ENCODE peak calls at places on chromosomes 6 and 20, in five cellular contexts. One of them, this sample, is unnamed.

GRCh38 chr6:106138151-106138550 is 52.0 kb downstream of the PRDM1 start:
- DNase-seq in stimulated activated CD4-positive, alpha-beta T cell treated with anti-CD3 and anti-CD28 coated beads, Interleukin-4, amount 100 ng/mL, for 1 hour: no peak
- DNase-seq in NCI-H1417: no peak
- DNase-seq in activated CD4-positive, alpha-beta T cell treated with anti-CD3 and anti-CD28 coated beads, Interleukin-2, amount 50 U/mL, for 1 hour: no peak
- DNase-seq in iris pigment epithelial cell: no peak
- DNase-seq in this sample: no peak

GRCh38 chr6:158231551-158232444 is 63.6 kb downstream of the GTF2H5 start:
- DNase-seq in NCI-H1417: peak; percentile 70
- DNase-seq in stimulated activated CD4-positive, alpha-beta T cell treated with anti-CD3 and anti-CD28 coated beads, Interleukin-4, amount 100 ng/mL, for 1 hour: peak; percentile 77
- DNase-seq in iris pigment epithelial cell: peak; percentile 59
- DNase-seq in activated CD4-positive, alpha-beta T cell treated with anti-CD3 and anti-CD28 coated beads, Interleukin-2, amount 50 U/mL, for 1 hour: peak; percentile 72
- DNase-seq in this sample: peak; percentile 94

GRCh38 chr20:3932277-3933073 is 43.3 kb downstream of the PANK2 start:
- DNase-seq in NCI-H1417: no peak
- DNase-seq in activated CD4-positive, alpha-beta T cell treated with anti-CD3 and anti-CD28 coated beads, Interleukin-2, amount 50 U/mL, for 1 hour: no peak
- DNase-seq in stimulated activated CD4-positive, alpha-beta T cell treated with anti-CD3 and anti-CD28 coated beads, Interleukin-4, amount 100 ng/mL, for 1 hour: no peak
- DNase-seq in iris pigment epithelial cell: no peak
- DNase-seq in this sample: no peak

GRCh38 chr6:83976871-83977270 is 56.7 kb upstream of the MRAP2 start:
- DNase-seq in stimulated activated CD4-positive, alpha-beta T cell treated with anti-CD3 and anti-CD28 coated beads, Interleukin-4, amount 100 ng/mL, for 1 hour: no peak
- DNase-seq in activated CD4-positive, alpha-beta T cell treated with anti-CD3 and anti-CD28 coated beads, Interleukin-2, amount 50 U/mL, for 1 hour: no peak
- DNase-seq in NCI-H1417: no peak
- DNase-seq in iris pigment epithelial cell: no peak
- DNase-seq in this sample: peak; percentile 13

GRCh38 chr6:164569503-164569902 is 739.9 kb downstream of the C6orf118 start:
- DNase-seq in stimulated activated CD4-positive, alpha-beta T cell treated with anti-CD3 and anti-CD28 coated beads, Interleukin-4, amount 100 ng/mL, for 1 hour: no peak
- DNase-seq in activated CD4-positive, alpha-beta T cell treated with anti-CD3 and anti-CD28 coated beads, Interleukin-2, amount 50 U/mL, for 1 hour: no peak
- DNase-seq in NCI-H1417: no peak
- DNase-seq in iris pigment epithelial cell: no peak
- DNase-seq in this sample: no peak

GRCh38 chr20:10611357-10611756 is 62.4 kb downstream of the JAG1 start:
- DNase-seq in NCI-H1417: peak; percentile 47
- DNase-seq in iris pigment epithelial cell: peak; percentile 75
- DNase-seq in activated CD4-positive, alpha-beta T cell treated with anti-CD3 and anti-CD28 coated beads, Interleukin-2, amount 50 U/mL, for 1 hour: no peak
- DNase-seq in stimulated activated CD4-positive, alpha-beta T cell treated with anti-CD3 and anti-CD28 coated beads, Interleukin-4, amount 100 ng/mL, for 1 hour: no peak
- DNase-seq in this sample: no peak

GRCh38 chr6:17583811-17584210 is 16.3 kb upstream of the FAM8A1 start:
- DNase-seq in iris pigment epithelial cell: peak; percentile 67
- DNase-seq in activated CD4-positive, alpha-beta T cell treated with anti-CD3 and anti-CD28 coated beads, Interleukin-2, amount 50 U/mL, for 1 hour: no peak
- DNase-seq in stimulated activated CD4-positive, alpha-beta T cell treated with anti-CD3 and anti-CD28 coated beads, Interleukin-4, amount 100 ng/mL, for 1 hour: no peak
- DNase-seq in NCI-H1417: no peak
- DNase-seq in this sample: no peak

GRCh38 chr20:51612896-51613295 is 70.4 kb upstream of the NFATC2 start:
- DNase-seq in NCI-H1417: no peak
- DNase-seq in iris pigment epithelial cell: no peak
- DNase-seq in stimulated activated CD4-positive, alpha-beta T cell treated with anti-CD3 and anti-CD28 coated beads, Interleukin-4, amount 100 ng/mL, for 1 hour: no peak
- DNase-seq in activated CD4-positive, alpha-beta T cell treated with anti-CD3 and anti-CD28 coated beads, Interleukin-2, amount 50 U/mL, for 1 hour: no peak
- DNase-seq in this sample: no peak

GRCh38 chr6:31776961-31777666 is at the start of gene VWA7:
- DNase-seq in iris pigment epithelial cell: peak; percentile 73
- DNase-seq in activated CD4-positive, alpha-beta T cell treated with anti-CD3 and anti-CD28 coated beads, Interleukin-2, amount 50 U/mL, for 1 hour: peak; percentile 60
- DNase-seq in NCI-H1417: peak; percentile 33
- DNase-seq in stimulated activated CD4-positive, alpha-beta T cell treated with anti-CD3 and anti-CD28 coated beads, Interleukin-4, amount 100 ng/mL, for 1 hour: peak; percentile 81
- DNase-seq in this sample: peak; percentile 93

GRCh38 chr20:44297721-44298120 is 13.3 kb downstream of the FITM2 start:
- DNase-seq in NCI-H1417: no peak
- DNase-seq in iris pigment epithelial cell: no peak
- DNase-seq in activated CD4-positive, alpha-beta T cell treated with anti-CD3 and anti-CD28 coated beads, Interleukin-2, amount 50 U/mL, for 1 hour: no peak
- DNase-seq in stimulated activated CD4-positive, alpha-beta T cell treated with anti-CD3 and anti-CD28 coated beads, Interleukin-4, amount 100 ng/mL, for 1 hour: no peak
- DNase-seq in this sample: no peak

GRCh38 chr20:36167826-36168634 is 13.5 kb downstream of the EPB41L1 start:
- DNase-seq in stimulated activated CD4-positive, alpha-beta T cell treated with anti-CD3 and anti-CD28 coated beads, Interleukin-4, amount 100 ng/mL, for 1 hour: no peak
- DNase-seq in NCI-H1417: no peak
- DNase-seq in activated CD4-positive, alpha-beta T cell treated with anti-CD3 and anti-CD28 coated beads, Interleukin-2, amount 50 U/mL, for 1 hour: no peak
- DNase-seq in iris pigment epithelial cell: peak; percentile 67
- DNase-seq in this sample: peak; percentile 20

GRCh38 chr20:7893019-7893730 is 47.1 kb downstream of the HAO1 start:
- DNase-seq in iris pigment epithelial cell: no peak
- DNase-seq in stimulated activated CD4-positive, alpha-beta T cell treated with anti-CD3 and anti-CD28 coated beads, Interleukin-4, amount 100 ng/mL, for 1 hour: no peak
- DNase-seq in activated CD4-positive, alpha-beta T cell treated with anti-CD3 and anti-CD28 coated beads, Interleukin-2, amount 50 U/mL, for 1 hour: no peak
- DNase-seq in NCI-H1417: no peak
- DNase-seq in this sample: no peak

GRCh38 chr6:31352497-31353368 is 4.2 kb downstream of the HLA-B start:
- DNase-seq in iris pigment epithelial cell: no peak
- DNase-seq in NCI-H1417: no peak
- DNase-seq in activated CD4-positive, alpha-beta T cell treated with anti-CD3 and anti-CD28 coated beads, Interleukin-2, amount 50 U/mL, for 1 hour: peak; percentile 36
- DNase-seq in stimulated activated CD4-positive, alpha-beta T cell treated with anti-CD3 and anti-CD28 coated beads, Interleukin-4, amount 100 ng/mL, for 1 hour: peak; percentile 18
- DNase-seq in this sample: no peak

GRCh38 chr6:124962617-124963415 is 579 bp downstream of the RNF217 start:
- DNase-seq in iris pigment epithelial cell: peak; percentile 57
- DNase-seq in stimulated activated CD4-positive, alpha-beta T cell treated with anti-CD3 and anti-CD28 coated beads, Interleukin-4, amount 100 ng/mL, for 1 hour: peak; percentile 5
- DNase-seq in activated CD4-positive, alpha-beta T cell treated with anti-CD3 and anti-CD28 coated beads, Interleukin-2, amount 50 U/mL, for 1 hour: no peak
- DNase-seq in NCI-H1417: no peak
- DNase-seq in this sample: peak; percentile 87

GRCh38 chr20:10385850-10386544 is 48.0 kb downstream of the MKKS start:
- DNase-seq in NCI-H1417: no peak
- DNase-seq in activated CD4-positive, alpha-beta T cell treated with anti-CD3 and anti-CD28 coated beads, Interleukin-2, amount 50 U/mL, for 1 hour: no peak
- DNase-seq in iris pigment epithelial cell: peak; percentile 53
- DNase-seq in stimulated activated CD4-positive, alpha-beta T cell treated with anti-CD3 and anti-CD28 coated beads, Interleukin-4, amount 100 ng/mL, for 1 hour: no peak
- DNase-seq in this sample: no peak

GRCh38 chr6:24489881-24490280 is 503 bp upstream of the GPLD1 start:
- DNase-seq in stimulated activated CD4-positive, alpha-beta T cell treated with anti-CD3 and anti-CD28 coated beads, Interleukin-4, amount 100 ng/mL, for 1 hour: no peak
- DNase-seq in NCI-H1417: no peak
- DNase-seq in iris pigment epithelial cell: peak; percentile 59
- DNase-seq in activated CD4-positive, alpha-beta T cell treated with anti-CD3 and anti-CD28 coated beads, Interleukin-2, amount 50 U/mL, for 1 hour: no peak
- DNase-seq in this sample: no peak

GRCh38 chr6:55405474-55406220 is 78.4 kb downstream of the GFRAL start:
- DNase-seq in activated CD4-positive, alpha-beta T cell treated with anti-CD3 and anti-CD28 coated beads, Interleukin-2, amount 50 U/mL, for 1 hour: no peak
- DNase-seq in iris pigment epithelial cell: no peak
- DNase-seq in NCI-H1417: no peak
- DNase-seq in stimulated activated CD4-positive, alpha-beta T cell treated with anti-CD3 and anti-CD28 coated beads, Interleukin-4, amount 100 ng/mL, for 1 hour: no peak
- DNase-seq in this sample: no peak

GRCh38 chr6:170080828-170081368 is 210.0 kb downstream of the DLL1 start:
- DNase-seq in activated CD4-positive, alpha-beta T cell treated with anti-CD3 and anti-CD28 coated beads, Interleukin-2, amount 50 U/mL, for 1 hour: no peak
- DNase-seq in NCI-H1417: no peak
- DNase-seq in stimulated activated CD4-positive, alpha-beta T cell treated with anti-CD3 and anti-CD28 coated beads, Interleukin-4, amount 100 ng/mL, for 1 hour: no peak
- DNase-seq in iris pigment epithelial cell: no peak
- DNase-seq in this sample: peak; percentile 24

GRCh38 chr6:119541132-119541905 is 191.8 kb upstream of the MAN1A1 start:
- DNase-seq in activated CD4-positive, alpha-beta T cell treated with anti-CD3 and anti-CD28 coated beads, Interleukin-2, amount 50 U/mL, for 1 hour: no peak
- DNase-seq in NCI-H1417: peak; percentile 14
- DNase-seq in iris pigment epithelial cell: peak; percentile 81
- DNase-seq in stimulated activated CD4-positive, alpha-beta T cell treated with anti-CD3 and anti-CD28 coated beads, Interleukin-4, amount 100 ng/mL, for 1 hour: no peak
- DNase-seq in this sample: no peak

GRCh38 chr6:136608991-136609390 is 58.8 kb upstream of the MAP7 start:
- DNase-seq in activated CD4-positive, alpha-beta T cell treated with anti-CD3 and anti-CD28 coated beads, Interleukin-2, amount 50 U/mL, for 1 hour: no peak
- DNase-seq in stimulated activated CD4-positive, alpha-beta T cell treated with anti-CD3 and anti-CD28 coated beads, Interleukin-4, amount 100 ng/mL, for 1 hour: no peak
- DNase-seq in iris pigment epithelial cell: peak; percentile 90
- DNase-seq in NCI-H1417: no peak
- DNase-seq in this sample: no peak

GRCh38 chr6:100593522-100593921 is 128.8 kb upstream of the SIM1 start:
- DNase-seq in stimulated activated CD4-positive, alpha-beta T cell treated with anti-CD3 and anti-CD28 coated beads, Interleukin-4, amount 100 ng/mL, for 1 hour: no peak
- DNase-seq in NCI-H1417: no peak
- DNase-seq in activated CD4-positive, alpha-beta T cell treated with anti-CD3 and anti-CD28 coated beads, Interleukin-2, amount 50 U/mL, for 1 hour: no peak
- DNase-seq in iris pigment epithelial cell: peak; percentile 6
- DNase-seq in this sample: no peak

GRCh38 chr6:38233161-38233791 is 406.5 kb downstream of the BTBD9 start:
- DNase-seq in NCI-H1417: no peak
- DNase-seq in activated CD4-positive, alpha-beta T cell treated with anti-CD3 and anti-CD28 coated beads, Interleukin-2, amount 50 U/mL, for 1 hour: no peak
- DNase-seq in iris pigment epithelial cell: peak; percentile 71
- DNase-seq in stimulated activated CD4-positive, alpha-beta T cell treated with anti-CD3 and anti-CD28 coated beads, Interleukin-4, amount 100 ng/mL, for 1 hour: no peak
- DNase-seq in this sample: no peak

GRCh38 chr6:7264041-7264440 is 49.0 kb downstream of the SSR1 start:
- DNase-seq in NCI-H1417: no peak
- DNase-seq in activated CD4-positive, alpha-beta T cell treated with anti-CD3 and anti-CD28 coated beads, Interleukin-2, amount 50 U/mL, for 1 hour: no peak
- DNase-seq in iris pigment epithelial cell: no peak
- DNase-seq in stimulated activated CD4-positive, alpha-beta T cell treated with anti-CD3 and anti-CD28 coated beads, Interleukin-4, amount 100 ng/mL, for 1 hour: no peak
- DNase-seq in this sample: peak; percentile 31

GRCh38 chr20:37901280-37901666 is 1.7 kb upstream of the VSTM2L start:
- DNase-seq in iris pigment epithelial cell: peak; percentile 27
- DNase-seq in NCI-H1417: no peak
- DNase-seq in stimulated activated CD4-positive, alpha-beta T cell treated with anti-CD3 and anti-CD28 coated beads, Interleukin-4, amount 100 ng/mL, for 1 hour: no peak
- DNase-seq in activated CD4-positive, alpha-beta T cell treated with anti-CD3 and anti-CD28 coated beads, Interleukin-2, amount 50 U/mL, for 1 hour: no peak
- DNase-seq in this sample: no peak

GRCh38 chr6:7827142-7827541 is 83.4 kb downstream of the TXNDC5 start:
- DNase-seq in activated CD4-positive, alpha-beta T cell treated with anti-CD3 and anti-CD28 coated beads, Interleukin-2, amount 50 U/mL, for 1 hour: no peak
- DNase-seq in NCI-H1417: no peak
- DNase-seq in iris pigment epithelial cell: peak; percentile 50
- DNase-seq in stimulated activated CD4-positive, alpha-beta T cell treated with anti-CD3 and anti-CD28 coated beads, Interleukin-4, amount 100 ng/mL, for 1 hour: no peak
- DNase-seq in this sample: no peak

GRCh38 chr6:14757414-14757813 is 488.5 kb upstream of the JARID2 start:
- DNase-seq in stimulated activated CD4-positive, alpha-beta T cell treated with anti-CD3 and anti-CD28 coated beads, Interleukin-4, amount 100 ng/mL, for 1 hour: no peak
- DNase-seq in iris pigment epithelial cell: no peak
- DNase-seq in NCI-H1417: no peak
- DNase-seq in activated CD4-positive, alpha-beta T cell treated with anti-CD3 and anti-CD28 coated beads, Interleukin-2, amount 50 U/mL, for 1 hour: no peak
- DNase-seq in this sample: no peak

GRCh38 chr20:33655164-33655563 is 7.0 kb upstream of the C20orf144 start:
- DNase-seq in iris pigment epithelial cell: no peak
- DNase-seq in activated CD4-positive, alpha-beta T cell treated with anti-CD3 and anti-CD28 coated beads, Interleukin-2, amount 50 U/mL, for 1 hour: no peak
- DNase-seq in NCI-H1417: no peak
- DNase-seq in stimulated activated CD4-positive, alpha-beta T cell treated with anti-CD3 and anti-CD28 coated beads, Interleukin-4, amount 100 ng/mL, for 1 hour: no peak
- DNase-seq in this sample: peak; percentile 17

GRCh38 chr20:46709459-46710148 is at the start of gene SLC2A10:
- DNase-seq in NCI-H1417: no peak
- DNase-seq in stimulated activated CD4-positive, alpha-beta T cell treated with anti-CD3 and anti-CD28 coated beads, Interleukin-4, amount 100 ng/mL, for 1 hour: no peak
- DNase-seq in iris pigment epithelial cell: peak; percentile 58
- DNase-seq in activated CD4-positive, alpha-beta T cell treated with anti-CD3 and anti-CD28 coated beads, Interleukin-2, amount 50 U/mL, for 1 hour: no peak
- DNase-seq in this sample: peak; percentile 87

GRCh38 chr6:30556964-30557682 is at the start of gene PRR3:
- DNase-seq in iris pigment epithelial cell: peak; percentile 83
- DNase-seq in NCI-H1417: peak; percentile 87
- DNase-seq in stimulated activated CD4-positive, alpha-beta T cell treated with anti-CD3 and anti-CD28 coated beads, Interleukin-4, amount 100 ng/mL, for 1 hour: peak; percentile 83
- DNase-seq in activated CD4-positive, alpha-beta T cell treated with anti-CD3 and anti-CD28 coated beads, Interleukin-2, amount 50 U/mL, for 1 hour: peak; percentile 71
- DNase-seq in this sample: peak; percentile 89

GRCh38 chr6:124742971-124743370 is 219.3 kb upstream of the RNF217 start:
- DNase-seq in stimulated activated CD4-positive, alpha-beta T cell treated with anti-CD3 and anti-CD28 coated beads, Interleukin-4, amount 100 ng/mL, for 1 hour: no peak
- DNase-seq in NCI-H1417: peak; percentile 6
- DNase-seq in activated CD4-positive, alpha-beta T cell treated with anti-CD3 and anti-CD28 coated beads, Interleukin-2, amount 50 U/mL, for 1 hour: no peak
- DNase-seq in iris pigment epithelial cell: peak; percentile 59
- DNase-seq in this sample: no peak

GRCh38 chr6:18022398-18023231 is 35.2 kb upstream of the KIF13A start:
- DNase-seq in NCI-H1417: peak; percentile 12
- DNase-seq in activated CD4-positive, alpha-beta T cell treated with anti-CD3 and anti-CD28 coated beads, Interleukin-2, amount 50 U/mL, for 1 hour: no peak
- DNase-seq in iris pigment epithelial cell: peak; percentile 61
- DNase-seq in stimulated activated CD4-positive, alpha-beta T cell treated with anti-CD3 and anti-CD28 coated beads, Interleukin-4, amount 100 ng/mL, for 1 hour: no peak
- DNase-seq in this sample: no peak

GRCh38 chr6:20699402-20699801 is 165.1 kb downstream of the CDKAL1 start:
- DNase-seq in activated CD4-positive, alpha-beta T cell treated with anti-CD3 and anti-CD28 coated beads, Interleukin-2, amount 50 U/mL, for 1 hour: no peak
- DNase-seq in iris pigment epithelial cell: peak; percentile 21
- DNase-seq in NCI-H1417: peak; percentile 57
- DNase-seq in stimulated activated CD4-positive, alpha-beta T cell treated with anti-CD3 and anti-CD28 coated beads, Interleukin-4, amount 100 ng/mL, for 1 hour: no peak
- DNase-seq in this sample: no peak

GRCh38 chr6:82877213-82878195 is 188.1 kb downstream of the UBE3D start:
- DNase-seq in iris pigment epithelial cell: no peak
- DNase-seq in NCI-H1417: no peak
- DNase-seq in stimulated activated CD4-positive, alpha-beta T cell treated with anti-CD3 and anti-CD28 coated beads, Interleukin-4, amount 100 ng/mL, for 1 hour: no peak
- DNase-seq in activated CD4-positive, alpha-beta T cell treated with anti-CD3 and anti-CD28 coated beads, Interleukin-2, amount 50 U/mL, for 1 hour: no peak
- DNase-seq in this sample: no peak

GRCh38 chr20:25081730-25082497 is at the start of gene VSX1:
- DNase-seq in stimulated activated CD4-positive, alpha-beta T cell treated with anti-CD3 and anti-CD28 coated beads, Interleukin-4, amount 100 ng/mL, for 1 hour: no peak
- DNase-seq in NCI-H1417: no peak
- DNase-seq in iris pigment epithelial cell: no peak
- DNase-seq in activated CD4-positive, alpha-beta T cell treated with anti-CD3 and anti-CD28 coated beads, Interleukin-2, amount 50 U/mL, for 1 hour: no peak
- DNase-seq in this sample: peak; percentile 67

GRCh38 chr6:81054011-81054410 is 698.5 kb downstream of the TENT5A start:
- DNase-seq in activated CD4-positive, alpha-beta T cell treated with anti-CD3 and anti-CD28 coated beads, Interleukin-2, amount 50 U/mL, for 1 hour: no peak
- DNase-seq in NCI-H1417: no peak
- DNase-seq in stimulated activated CD4-positive, alpha-beta T cell treated with anti-CD3 and anti-CD28 coated beads, Interleukin-4, amount 100 ng/mL, for 1 hour: no peak
- DNase-seq in iris pigment epithelial cell: no peak
- DNase-seq in this sample: no peak

GRCh38 chr20:8996817-8997512 is 71.9 kb upstream of the PLCB4 start:
- DNase-seq in iris pigment epithelial cell: no peak
- DNase-seq in activated CD4-positive, alpha-beta T cell treated with anti-CD3 and anti-CD28 coated beads, Interleukin-2, amount 50 U/mL, for 1 hour: no peak
- DNase-seq in NCI-H1417: no peak
- DNase-seq in stimulated activated CD4-positive, alpha-beta T cell treated with anti-CD3 and anti-CD28 coated beads, Interleukin-4, amount 100 ng/mL, for 1 hour: no peak
- DNase-seq in this sample: no peak

GRCh38 chr6:119446623-119447008 is 97.1 kb upstream of the MAN1A1 start:
- DNase-seq in activated CD4-positive, alpha-beta T cell treated with anti-CD3 and anti-CD28 coated beads, Interleukin-2, amount 50 U/mL, for 1 hour: no peak
- DNase-seq in NCI-H1417: no peak
- DNase-seq in iris pigment epithelial cell: peak; percentile 73
- DNase-seq in stimulated activated CD4-positive, alpha-beta T cell treated with anti-CD3 and anti-CD28 coated beads, Interleukin-4, amount 100 ng/mL, for 1 hour: no peak
- DNase-seq in this sample: peak; percentile 59

This sample was measured in left lung.